ENCODE peak calls at places on chromosomes 11 and 22, in seven cellular contexts. S is H7; W is activated CD4-positive, CD25-positive, alpha-beta regulatory T cell; A is A172; X is WTC11; F is NCI-H1436; H is fibroblast of pulmonary artery. I is an unnamed sample.

GRCh38 chr11:120579601-120580000 is 68.1 kb downstream of the GRIK4 start:
- DNase-seq in S (no peak), W (no peak), A (no peak), X (no peak), F (no peak), H (no peak), I (no peak)

GRCh38 chr22:49551897-49552659 is 275.6 kb downstream of the BRD1 start:
- DNase-seq in S (no peak), W (no peak), A (no peak), X (no peak), F (no peak), H (no peak), I (no peak)

GRCh38 chr11:63813563-63814382 is 517 bp downstream of the SPINDOC start:
- DNase-seq in S (peak; percentile 86), W (no peak), A (peak; percentile 23), X (peak; percentile 54), F (peak; percentile 54), H (peak; percentile 43), I (no peak)

GRCh38 chr11:14253437-14253836 is 105.5 kb downstream of the RRAS2 start:
- DNase-seq in S (no peak), W (no peak), A (no peak), X (no peak), F (no peak), H (no peak), I (no peak)

GRCh38 chr11:3867209-3868071 is 12.0 kb downstream of the STIM1 start:
- DNase-seq in S (no peak), W (no peak), A (no peak), X (no peak), F (no peak), H (peak; percentile 80), I (no peak)

GRCh38 chr11:117919326-117920275 is 9.6 kb downstream of the TMPRSS13 start:
- DNase-seq in S (no peak), W (no peak), A (no peak), X (no peak), F (no peak), H (no peak), I (no peak)

GRCh38 chr22:28883917-28884753 is 763 bp downstream of the ZNRF3 start:
- DNase-seq in S (peak; percentile 86), W (peak; percentile 10), A (no peak), X (peak; percentile 63), F (no peak), H (peak; percentile 52), I (peak; percentile 22)

GRCh38 chr11:101583180-101584128 is at the start of gene TRPC6:
- DNase-seq in S (peak; percentile 74), W (no peak), A (no peak), X (peak; percentile 62), F (no peak), H (peak; percentile 3), I (no peak)

GRCh38 chr11:120912504-120912903 is 111.4 kb upstream of the TBCEL start:
- DNase-seq in S (peak; percentile 78), W (no peak), A (peak; percentile 2), X (no peak), F (no peak), H (peak; percentile 51), I (no peak)

GRCh38 chr11:64121637-64122410 is 44.1 kb downstream of the MACROD1 start:
- DNase-seq in S (no peak), W (no peak), A (peak; percentile 77), X (no peak), F (no peak), H (peak; percentile 42), I (no peak)

GRCh38 chr22:36577019-36577418 is 48.1 kb upstream of the EIF3D start:
- DNase-seq in S (no peak), W (no peak), A (peak; percentile 89), X (no peak), F (no peak), H (peak; percentile 12), I (no peak)

GRCh38 chr22:30206964-30207363 is 39.6 kb downstream of the LIF start:
- DNase-seq in S (peak; percentile 80), W (no peak), A (peak; percentile 94), X (peak; percentile 71), F (no peak), H (peak; percentile 96), I (no peak)

GRCh38 chr22:27825174-27825573 is 23.6 kb upstream of the MN1 start:
- DNase-seq in S (no peak), W (no peak), A (no peak), X (peak; percentile 58), F (no peak), H (no peak), I (no peak)

GRCh38 chr11:13928566-13929251 is 33.8 kb upstream of the SPON1 start:
- DNase-seq in S (no peak), W (no peak), A (peak; percentile 67), X (no peak), F (no peak), H (peak; percentile 89), I (no peak)

I was measured in stimulated activated CD4-positive, alpha-beta T cell treated with anti-CD3 and anti-CD28 coated beads, TNF-alpha, amount 100 ng/mL, for 4 hours.